ENCODE peak calls at places on chromosomes 6 and 20, in eight cellular contexts. S is sigmoid colon, K is right lobe of liver, U is AG09319, M is cardiac muscle cell, D is adrenal gland, P is HFF-Myc, J is suprapubic skin. N is an unnamed sample.

GRCh38 chr20:41733151-41733550 is 115.0 kb upstream of the CHD6 start:
- DNase-seq in S (no peak), J (no peak), U (no peak), K (no peak), D (peak), P (no peak), M (no peak), N (no peak)

GRCh38 chr6:64908104-64908503 is 798.9 kb downstream of the EYS start:
- DNase-seq in P (no peak), D (no peak), M (no peak), J (no peak), S (peak), U (no peak), K (no peak), N (no peak)

GRCh38 chr6:111805511-111806181 is 67.6 kb downstream of the FYN start:
- DNase-seq in D (no peak), M (no peak), P (no peak), S (no peak), K (no peak), J (no peak), U (peak), N (peak)

GRCh38 chr6:142647436-142648389 is 297.3 kb downstream of the HIVEP2 start:
- DNase-seq in S (no peak), K (peak), U (no peak), D (no peak), J (no peak), P (no peak), M (no peak), N (no peak)

GRCh38 chr20:10239954-10240353 is 21.3 kb downstream of the SNAP25 start:
- DNase-seq in D (peak), M (peak), S (no peak), P (no peak), K (peak), U (no peak), J (no peak), N (peak)

GRCh38 chr6:160135922-160136655 is 14.5 kb downstream of the SLC22A1 start:
- DNase-seq in K (no peak), U (no peak), S (no peak), J (no peak), D (no peak), M (no peak), P (no peak), N (no peak)

GRCh38 chr6:119241124-119241491 is 108.5 kb downstream of the MAN1A1 start:
- DNase-seq in K (no peak), S (peak), D (no peak), U (peak), J (no peak), M (no peak), P (peak), N (peak)

GRCh38 chr20:34888468-34888867 is 12.1 kb downstream of the ACSS2 start:
- DNase-seq in J (no peak), P (no peak), S (no peak), D (no peak), U (no peak), K (no peak), M (no peak), N (no peak)

GRCh38 chr6:167113935-167114910 is 8.7 kb upstream of the CCR6 start:
- DNase-seq in J (peak), M (no peak), S (no peak), K (no peak), P (no peak), U (no peak), D (peak), N (no peak)

GRCh38 chr20:57620999-57621398 is 773 bp upstream of the ZBP1 start:
- DNase-seq in K (no peak), S (no peak), M (no peak), U (no peak), D (no peak), P (no peak), J (no peak), N (no peak)

GRCh38 chr6:44569931-44570385 is 182.5 kb downstream of the CDC5L start:
- DNase-seq in M (no peak), D (peak), K (peak), P (no peak), S (no peak), J (no peak), U (no peak), N (no peak)

GRCh38 chr20:36504295-36504694 is 37.0 kb upstream of the MYL9 start:
- DNase-seq in M (no peak), S (no peak), P (no peak), U (no peak), K (no peak), D (no peak), J (no peak), N (no peak)
- TF ChIP-seq CTCF in M (no peak), S (no peak), P (peak), U (no peak), K (no peak), D (no peak), J (no peak), N (no peak)

GRCh38 chr6:131958551-131959470 is 7.6 kb upstream of the CCN2 start:
- DNase-seq in D (no peak), M (no peak), U (no peak), J (no peak), K (peak), P (no peak), S (no peak), N (no peak)

GRCh38 chr6:131955876-131956275 is 4.7 kb upstream of the CCN2 start:
- DNase-seq in J (no peak), K (no peak), M (no peak), D (no peak), U (no peak), P (no peak), S (no peak), N (no peak)

GRCh38 chr6:131958095-131958494 is 6.9 kb upstream of the CCN2 start:
- DNase-seq in S (no peak), D (no peak), U (no peak), J (no peak), M (no peak), P (no peak), K (no peak), N (no peak)

GRCh38 chr6:131963063-131963462 is 11.9 kb upstream of the CCN2 start:
- DNase-seq in J (no peak), U (no peak), M (no peak), S (no peak), P (no peak), K (no peak), D (no peak), N (no peak)

GRCh38 chr6:131960371-131961133 is 9.4 kb upstream of the CCN2 start:
- DNase-seq in S (no peak), K (no peak), J (no peak), U (no peak), M (no peak), D (no peak), P (no peak), N (no peak)
- TF ChIP-seq CTCF in S (no peak), K (peak), J (no peak), U (peak), M (peak), D (no peak), P (peak), N (peak)

GRCh38 chr20:19903168-19903676 is 113.9 kb upstream of the NAA20 start:
- DNase-seq in S (peak), U (no peak), P (no peak), M (no peak), K (peak), D (peak), J (no peak), N (peak)
- TF ChIP-seq CTCF in S (peak), U (peak), P (no peak), M (peak), K (peak), D (no peak), J (no peak), N (no peak)

GRCh38 chr6:27020553-27020880 is 227.0 kb upstream of the PRSS16 start:
- DNase-seq in K (no peak), M (no peak), J (no peak), D (no peak), P (no peak), S (no peak), U (no peak), N (no peak)

GRCh38 chr6:27019651-27020552 is 227.6 kb upstream of the PRSS16 start:
- DNase-seq in M (peak), P (peak), J (peak), U (peak), S (peak), D (peak), K (peak), N (peak)

GRCh38 chr6:27026361-27026760 is 221.1 kb upstream of the PRSS16 start:
- DNase-seq in M (no peak), D (no peak), P (no peak), U (no peak), J (no peak), S (no peak), K (no peak), N (no peak)

GRCh38 chr6:27023664-27024063 is 223.8 kb upstream of the PRSS16 start:
- DNase-seq in M (no peak), D (no peak), K (no peak), U (no peak), S (no peak), J (no peak), P (no peak), N (no peak)

DNA sequence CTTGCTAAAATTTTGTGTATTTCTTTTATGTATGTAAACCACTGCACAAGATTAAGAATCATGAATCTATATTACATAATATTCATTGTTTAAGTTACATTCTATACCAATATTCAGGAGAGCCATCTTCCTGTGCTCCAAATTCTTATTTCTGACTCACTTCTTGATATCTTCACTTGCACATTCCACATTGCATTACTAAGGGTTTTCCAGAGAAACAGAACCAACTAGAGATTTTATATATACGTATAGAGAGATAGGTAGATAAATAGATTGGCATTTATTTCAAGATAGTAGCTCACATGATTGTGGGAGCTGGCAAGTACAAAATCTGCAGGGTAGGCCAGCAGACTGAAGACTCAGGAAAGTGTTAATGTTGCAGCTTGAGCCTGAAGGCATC is 222.2 kb upstream of the PRSS16 start:
- DNase-seq in M (no peak), S (no peak), U (no peak), J (no peak), D (no peak), P (no peak), K (no peak), N (no peak)
- TF ChIP-seq CTCF in M (no peak), S (no peak), U (no peak), J (no peak), D (no peak), P (no peak), K (no peak), N (no peak)

GRCh38 chr6:35742842-35743241 is 6.0 kb downstream of the ARMC12 start:
- DNase-seq in P (no peak), K (no peak), S (no peak), D (peak), J (no peak), U (no peak), M (no peak), N (no peak)

GRCh38 chr6:35747877-35748276 is 11.0 kb downstream of the ARMC12 start:
- DNase-seq in D (no peak), P (no peak), U (no peak), S (no peak), K (no peak), J (no peak), M (no peak), N (no peak)

GRCh38 chr6:35739645-35740517 is 3.0 kb downstream of the ARMC12 start:
- DNase-seq in U (no peak), J (no peak), D (no peak), S (no peak), K (no peak), P (no peak), M (no peak), N (no peak)

GRCh38 chr6:35750557-35750956 is 13.7 kb downstream of the ARMC12 start:
- DNase-seq in D (no peak), S (no peak), U (no peak), K (no peak), P (no peak), M (no peak), J (no peak), N (no peak)

DNA sequence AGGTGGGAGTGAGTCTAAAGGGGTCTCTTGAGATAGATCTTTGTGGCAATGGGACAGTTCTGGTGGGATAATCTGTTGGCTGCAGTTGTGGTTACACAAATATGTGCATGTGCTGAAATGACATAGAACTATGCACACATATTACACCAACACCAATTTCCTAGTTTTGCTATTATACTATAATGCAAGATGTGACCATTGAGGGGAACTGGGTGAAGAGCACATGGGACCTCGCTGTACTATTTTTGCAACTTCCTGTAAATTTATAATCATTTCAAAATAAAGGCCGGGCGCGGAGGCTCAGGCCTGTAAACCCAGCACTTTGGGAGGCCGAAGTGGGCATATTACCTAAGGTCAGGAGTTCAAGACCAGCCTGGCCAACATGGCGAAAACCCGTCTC is 8.6 kb downstream of the ARMC12 start:
- DNase-seq in P (no peak), U (no peak), S (no peak), D (no peak), J (no peak), M (no peak), K (no peak), N (no peak)
- TF ChIP-seq CTCF in P (no peak), U (no peak), S (no peak), D (no peak), J (no peak), M (no peak), K (no peak), N (no peak)

DNA sequence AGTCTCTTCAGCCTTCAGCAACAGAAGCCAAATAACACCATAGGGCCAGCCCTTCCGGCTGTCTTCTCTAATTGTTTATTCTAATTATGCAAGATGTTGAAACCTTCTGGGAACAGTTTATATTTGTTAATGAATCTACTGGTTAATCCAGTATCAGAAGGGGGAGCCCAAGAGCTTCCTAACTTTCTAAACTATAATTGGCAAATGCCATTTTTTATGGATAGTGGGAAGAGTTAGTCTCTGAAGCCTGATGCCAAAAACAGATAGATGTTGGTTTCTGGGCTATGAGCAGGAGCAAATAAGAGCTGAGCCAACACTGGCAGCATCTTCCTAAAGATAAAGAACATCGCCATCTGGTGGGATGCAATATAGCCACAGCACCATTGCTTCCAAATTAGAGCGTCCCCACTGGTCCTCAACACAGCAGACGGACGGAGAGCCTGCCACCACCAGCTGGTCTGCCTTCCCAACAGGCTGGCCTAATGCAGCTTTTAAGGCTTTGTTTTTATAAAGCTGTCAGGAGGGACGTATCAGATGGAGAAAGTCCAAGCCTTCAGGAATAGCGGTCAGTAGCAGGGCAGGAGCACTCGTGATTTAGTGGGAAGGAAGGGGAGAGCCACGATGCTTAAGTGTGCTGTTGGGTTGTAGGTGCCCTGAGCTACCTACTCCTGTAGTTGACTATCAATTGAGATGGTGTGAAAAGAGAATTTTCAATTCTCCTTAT is 118.8 kb downstream of the RALGAPA2 start:
- DNase-seq in K (no peak), P (peak), J (no peak), M (peak), S (no peak), U (no peak), D (peak), N (peak)
- TF ChIP-seq CTCF in K (peak), P (peak), J (peak), M (peak), S (no peak), U (peak), D (peak), N (peak)

GRCh38 chr6:138242987-138243592 is 24.8 kb upstream of the PBOV1 start:
- DNase-seq in D (no peak), K (no peak), J (no peak), S (no peak), M (no peak), P (no peak), U (no peak), N (peak)
- TF ChIP-seq CTCF in D (no peak), K (no peak), J (no peak), S (no peak), M (no peak), P (no peak), U (no peak), N (no peak)